ENCODE peak calls at places on chromosome 2, in six cellular contexts. L is amniotic epithelial cell, D is fibroblast of villous mesenchyme, V is SW480, X is cardiac fibroblast, R is HFFc6. Y is an unnamed sample.

GRCh38 chr2:36482576-36483214 is 115.3 kb downstream of the FEZ2 start:
- DNase-seq in L (peak; percentile 86), D (peak; percentile 95), V (no peak), X (peak; percentile 70), R (peak; percentile 87), Y (no peak)

GRCh38 chr2:206482633-206483032 is 39.3 kb downstream of the ADAM23 start:
- DNase-seq in L (no peak), D (no peak), V (no peak), X (no peak), R (no peak), Y (no peak)

GRCh38 chr2:169877406-169877805 is 50.2 kb downstream of the UBR3 start:
- DNase-seq in L (peak; percentile 46), D (peak; percentile 41), V (peak; percentile 25), X (peak; percentile 70), R (no peak), Y (peak; percentile 18)

GRCh38 chr2:240511351-240512108 is 46.3 kb downstream of the ANKMY1 start:
- DNase-seq in L (no peak), D (no peak), V (no peak), X (no peak), R (no peak), Y (no peak)

GRCh38 chr2:120861191-120861575 is 125.5 kb downstream of the GLI2 start:
- DNase-seq in L (no peak), D (no peak), V (no peak), X (no peak), R (no peak), Y (no peak)

GRCh38 chr2:47771211-47771610 is 11.7 kb upstream of the MSH6 start:
- DNase-seq in L (peak; percentile 96), D (peak; percentile 82), V (peak; percentile 61), X (peak; percentile 96), R (peak; percentile 99), Y (peak; percentile 70)

GRCh38 chr2:55051026-55051866 is 995 bp upstream of the RTN4 start:
- DNase-seq in L (peak; percentile 98), D (peak; percentile 98), V (peak; percentile 97), X (peak; percentile 97), R (peak; percentile 100), Y (peak; percentile 98)

GRCh38 chr2:112750560-112750843 is 13.9 kb downstream of the CKAP2L start:
- DNase-seq in L (peak; percentile 81), D (peak; percentile 71), V (no peak), X (no peak), R (peak; percentile 68), Y (no peak)

GRCh38 chr2:36797324-36798070 is 101.0 kb downstream of the VIT start:
- DNase-seq in L (no peak), D (no peak), V (no peak), X (no peak), R (no peak), Y (no peak)

GRCh38 chr2:199716807-199717586 is 134.0 kb downstream of the FTCDNL1 start:
- DNase-seq in L (no peak), D (no peak), V (peak; percentile 17), X (no peak), R (no peak), Y (peak; percentile 67)

GRCh38 chr2:151071382-151071781 is 190.3 kb downstream of the RBM43 start:
- DNase-seq in L (peak; percentile 60), D (peak; percentile 63), V (peak; percentile 15), X (peak; percentile 81), R (peak; percentile 62), Y (peak; percentile 31)

GRCh38 chr2:200482194-200482593 is 27.7 kb downstream of the KCTD18 start:
- DNase-seq in L (no peak), D (no peak), V (no peak), X (no peak), R (no peak), Y (no peak)

GRCh38 chr2:215966951-215967350 is 46.4 kb downstream of the MREG start:
- DNase-seq in L (no peak), D (no peak), V (no peak), X (no peak), R (peak; percentile 63), Y (peak; percentile 15)

GRCh38 chr2:105886029-105886454 is 141.3 kb downstream of the NCK2 start:
- DNase-seq in L (peak; percentile 90), D (peak; percentile 62), V (no peak), X (peak; percentile 90), R (peak; percentile 54), Y (no peak)

GRCh38 chr2:96549967-96550786 is 13.6 kb downstream of the ARID5A start:
- DNase-seq in L (no peak), D (no peak), V (peak; percentile 45), X (no peak), R (no peak), Y (no peak)

GRCh38 chr2:62465741-62466500 is 40.1 kb downstream of the TMEM17 start:
- DNase-seq in L (no peak), D (no peak), V (no peak), X (peak; percentile 61), R (no peak), Y (no peak)

Y was measured in MCF 10A.